ENCODE peak calls at places on chromosome 20, in eight cellular contexts. F is mammary epithelial cell, Q is psoas muscle, K is Panc1, J is stomach, X is MM.1S, M is astrocyte, L is RWPE1. O is an unnamed sample.

GRCh38 chr20:2871111-2871465 is 2.2 kb upstream of the PTPRA start:
- DNase-seq in F (peak), Q (no peak), K (no peak), J (no peak), X (no peak), M (no peak), L (no peak), O (no peak)

GRCh38 chr20:20827992-20828597 is 115.7 kb upstream of the RALGAPA2 start:
- DNase-seq in F (no peak), Q (no peak), K (no peak), J (no peak), X (no peak), M (no peak), L (no peak), O (no peak)

GRCh38 chr20:35831029-35831428 is 59.2 kb downstream of the PHF20 start:
- DNase-seq in F (peak), Q (no peak), K (no peak), J (no peak), X (no peak), M (peak), L (no peak), O (no peak)

GRCh38 chr20:46093531-46093930 is 3.8 kb upstream of the NCOA5 start:
- DNase-seq in F (peak), Q (no peak), K (no peak), J (no peak), X (no peak), M (no peak), L (no peak), O (no peak)

GRCh38 chr20:48892849-48893352 is 28.6 kb upstream of the ARFGEF2 start:
- DNase-seq in F (no peak), Q (peak), K (no peak), J (no peak), X (no peak), M (no peak), L (no peak), O (no peak)

GRCh38 chr20:25389858-25390537 is 637 bp downstream of the ABHD12 start:
- DNase-seq in F (no peak), Q (peak), K (no peak), J (peak), X (peak), M (no peak), L (peak), O (peak)

GRCh38 chr20:33969563-33969962 is 24.1 kb upstream of the RALY start:
- DNase-seq in F (no peak), Q (no peak), K (no peak), J (no peak), X (no peak), M (no peak), L (no peak), O (no peak)

GRCh38 chr20:45128066-45128465 is 3.8 kb upstream of the WFDC12 start:
- DNase-seq in F (peak), Q (no peak), K (no peak), J (no peak), X (no peak), M (no peak), L (peak), O (no peak)

GRCh38 chr20:59608396-59608795 is 4.1 kb downstream of the PHACTR3 start:
- DNase-seq in F (no peak), Q (no peak), K (no peak), J (no peak), X (no peak), M (no peak), L (no peak), O (no peak)

GRCh38 chr20:32416206-32416605 is 58.1 kb downstream of the ASXL1 start:
- DNase-seq in F (no peak), Q (no peak), K (no peak), J (no peak), X (no peak), M (no peak), L (no peak), O (no peak)

GRCh38 chr20:44431502-44432234 is 44.0 kb upstream of the TTPAL start:
- DNase-seq in F (no peak), Q (no peak), K (no peak), J (no peak), X (no peak), M (peak), L (no peak), O (no peak)

GRCh38 chr20:11379257-11380011 is 538.3 kb upstream of the BTBD3 start:
- DNase-seq in F (no peak), Q (peak), K (no peak), J (no peak), X (no peak), M (no peak), L (no peak), O (no peak)

GRCh38 chr20:23387118-23387443 is 25.1 kb downstream of the GZF1 start:
- DNase-seq in F (no peak), Q (no peak), K (no peak), J (no peak), X (no peak), M (no peak), L (no peak), O (no peak)

GRCh38 chr20:14093652-14094051 is 98.3 kb downstream of the MACROD2 start:
- DNase-seq in F (no peak), Q (no peak), K (no peak), J (peak), X (no peak), M (no peak), L (no peak), O (no peak)

GRCh38 chr20:25055711-25056492 is 2.0 kb downstream of the ACSS1 start:
- DNase-seq in F (no peak), Q (no peak), K (no peak), J (peak), X (no peak), M (peak), L (no peak), O (no peak)

GRCh38 chr20:17871861-17872260 is 96.7 kb downstream of the SNX5 start:
- DNase-seq in F (no peak), Q (no peak), K (no peak), J (no peak), X (no peak), M (no peak), L (no peak), O (no peak)

GRCh38 chr20:1660263-1660662 is 2.7 kb upstream of the SIRPG start:
- DNase-seq in F (no peak), Q (no peak), K (no peak), J (no peak), X (no peak), M (no peak), L (no peak), O (no peak)
- TF ChIP-seq CTCF in F (no peak), Q (no peak), K (no peak), J (no peak), X (no peak), M (no peak), L (no peak), O (no peak)

DNA sequence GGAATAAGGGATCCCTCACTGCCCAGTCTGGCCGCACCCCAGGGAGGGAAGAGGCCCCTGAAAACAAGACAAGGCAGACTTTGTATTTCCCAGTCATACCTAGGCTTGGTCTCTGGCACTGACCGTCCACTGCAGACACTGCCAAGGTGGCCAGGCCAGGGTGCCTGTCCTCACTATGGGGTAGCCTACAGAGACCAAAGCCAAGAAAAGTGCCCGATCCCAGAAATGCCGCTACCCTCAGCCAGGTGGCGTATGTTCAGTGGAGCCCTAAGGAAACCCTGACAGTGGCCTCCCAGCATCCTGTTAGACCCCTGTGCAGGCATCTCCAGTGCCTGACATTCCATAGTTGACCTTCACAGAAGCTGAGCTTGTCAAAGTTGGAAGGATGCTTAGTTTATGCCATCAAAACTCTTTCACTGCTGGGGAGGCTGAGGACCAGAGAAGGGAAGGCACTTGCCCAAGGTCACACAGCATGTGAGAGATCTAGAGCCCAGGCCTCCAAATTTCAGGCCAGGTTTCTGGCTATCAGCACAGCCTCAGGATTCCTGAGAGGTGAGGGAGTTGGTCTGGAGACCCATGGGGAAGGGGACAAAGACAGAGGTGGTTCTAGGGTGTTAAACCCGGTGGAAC is 2.5 kb downstream of the SCRT2 start:
- DNase-seq in F (no peak), Q (no peak), K (no peak), J (no peak), X (no peak), M (no peak), L (no peak), O (no peak)
- TF ChIP-seq CTCF in F (peak), Q (no peak), K (peak), J (no peak), X (peak), M (no peak), L (no peak), O (no peak)

DNA sequence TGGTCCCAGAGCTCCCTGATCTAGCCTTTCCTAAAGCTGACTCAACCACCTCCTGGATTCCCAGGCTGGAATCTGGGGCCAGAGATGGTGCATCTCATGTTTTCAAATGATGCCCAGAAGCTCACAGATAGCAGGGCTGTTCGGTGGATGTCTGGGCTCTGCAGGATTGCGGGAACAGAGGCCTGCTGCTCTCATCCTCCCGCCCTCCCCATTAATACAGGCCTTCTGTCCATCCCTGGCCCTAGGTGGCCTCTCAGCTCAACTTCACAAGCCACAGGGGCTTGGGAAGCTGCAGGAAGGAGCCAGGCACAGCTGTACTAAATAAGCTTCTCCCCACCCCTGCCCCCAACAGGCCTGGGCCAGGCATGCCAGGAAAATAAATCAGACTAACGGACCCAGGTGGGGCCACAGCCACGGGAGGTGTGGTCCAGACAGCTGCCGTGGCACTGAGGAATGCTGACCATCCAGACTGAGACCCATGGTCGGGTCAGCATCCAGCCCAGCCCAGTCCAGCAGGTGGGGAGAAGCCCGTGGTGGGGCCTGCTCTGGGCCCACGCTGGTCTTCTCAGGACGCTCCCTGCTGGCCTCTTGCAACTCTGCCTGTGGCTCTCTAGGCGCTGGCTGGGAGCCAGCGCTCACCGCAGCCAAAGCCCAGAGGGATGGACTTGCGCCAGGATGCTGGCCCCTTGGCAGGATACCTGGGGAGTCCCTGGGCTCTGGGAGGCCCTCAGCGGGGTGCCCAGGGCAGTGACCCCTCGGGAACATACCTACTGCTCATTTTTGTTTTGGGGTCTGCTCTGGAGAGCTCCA is 8.5 kb upstream of the YTHDF1 start:
- DNase-seq in F (peak), Q (no peak), K (no peak), J (peak), X (no peak), M (peak), L (peak), O (peak)
- TF ChIP-seq CTCF in F (peak), Q (no peak), K (peak), J (no peak), X (no peak), M (peak), L (peak), O (no peak)

GRCh38 chr20:50953821-50954220 is 4.5 kb downstream of the DPM1 start:
- DNase-seq in F (peak), Q (no peak), K (no peak), J (no peak), X (no peak), M (no peak), L (no peak), O (no peak)
- TF ChIP-seq CTCF in F (no peak), Q (no peak), K (no peak), J (no peak), X (no peak), M (no peak), L (no peak), O (no peak)

GRCh38 chr20:6086868-6087267 is 33.0 kb upstream of the LRRN4 start:
- DNase-seq in F (peak), Q (no peak), K (no peak), J (no peak), X (no peak), M (no peak), L (peak), O (no peak)
- TF ChIP-seq CTCF in F (no peak), Q (no peak), K (no peak), J (no peak), X (no peak), M (no peak), L (no peak), O (no peak)

GRCh38 chr20:58469500-58470129 is 45.6 kb downstream of the APCDD1L start:
- DNase-seq in F (no peak), Q (no peak), K (no peak), J (no peak), X (no peak), M (no peak), L (no peak), O (no peak)
- TF ChIP-seq CTCF in F (no peak), Q (no peak), K (no peak), J (no peak), X (no peak), M (no peak), L (no peak), O (no peak)

O was measured in Calu3.